ENCODE peak calls at places on chromosomes 1 and 21, in seven cellular contexts. One of them, this sample, is unnamed.

GRCh38 chr1:48776400-48777218 is at the start of gene BEND5:
- DNase-seq in fibroblast of villous mesenchyme: no peak
- DNase-seq in thoracic aorta: no peak
- DNase-seq in AG04450: peak; percentile 6
- DNase-seq in GM12865: no peak
- DNase-seq in effector memory CD4-positive, alpha-beta T cell: no peak
- DNase-seq in lower lobe of right lung: peak; percentile 61
- DNase-seq in this sample: peak; percentile 33

GRCh38 chr1:207919523-207920210 is 8.7 kb upstream of the CD34 start:
- DNase-seq in fibroblast of villous mesenchyme: no peak
- DNase-seq in thoracic aorta: no peak
- DNase-seq in AG04450: no peak
- DNase-seq in GM12865: no peak
- DNase-seq in effector memory CD4-positive, alpha-beta T cell: no peak
- DNase-seq in lower lobe of right lung: no peak
- DNase-seq in this sample: no peak

GRCh38 chr1:12143631-12144155 is 23.1 kb upstream of the TNFRSF1B start:
- DNase-seq in fibroblast of villous mesenchyme: peak; percentile 100
- DNase-seq in thoracic aorta: peak; percentile 27
- DNase-seq in AG04450: peak; percentile 94
- DNase-seq in GM12865: peak; percentile 63
- DNase-seq in effector memory CD4-positive, alpha-beta T cell: no peak
- DNase-seq in lower lobe of right lung: peak; percentile 87
- DNase-seq in this sample: peak; percentile 80

GRCh38 chr1:1196431-1197187 is 9.8 kb downstream of the TNFRSF18 start:
- DNase-seq in fibroblast of villous mesenchyme: no peak
- DNase-seq in thoracic aorta: no peak
- DNase-seq in AG04450: no peak
- DNase-seq in GM12865: no peak
- DNase-seq in effector memory CD4-positive, alpha-beta T cell: no peak
- DNase-seq in lower lobe of right lung: peak; percentile 34
- DNase-seq in this sample: no peak

GRCh38 chr21:42611852-42612251 is 41.6 kb upstream of the PDE9A start:
- DNase-seq in fibroblast of villous mesenchyme: no peak
- DNase-seq in thoracic aorta: no peak
- DNase-seq in AG04450: no peak
- DNase-seq in GM12865: no peak
- DNase-seq in effector memory CD4-positive, alpha-beta T cell: no peak
- DNase-seq in lower lobe of right lung: no peak
- DNase-seq in this sample: no peak

GRCh38 chr1:90340604-90341003 is 345.7 kb downstream of the ZNF326 start:
- DNase-seq in fibroblast of villous mesenchyme: no peak
- DNase-seq in thoracic aorta: no peak
- DNase-seq in AG04450: no peak
- DNase-seq in GM12865: no peak
- DNase-seq in effector memory CD4-positive, alpha-beta T cell: no peak
- DNase-seq in lower lobe of right lung: no peak
- DNase-seq in this sample: no peak

GRCh38 chr21:42567181-42567560 is 53.5 kb downstream of the SLC37A1 start:
- DNase-seq in fibroblast of villous mesenchyme: no peak
- DNase-seq in thoracic aorta: no peak
- DNase-seq in AG04450: no peak
- DNase-seq in GM12865: no peak
- DNase-seq in effector memory CD4-positive, alpha-beta T cell: no peak
- DNase-seq in lower lobe of right lung: no peak
- DNase-seq in this sample: no peak

GRCh38 chr1:8858888-8859706 is 19.4 kb downstream of the ENO1 start:
- DNase-seq in fibroblast of villous mesenchyme: peak; percentile 76
- DNase-seq in thoracic aorta: no peak
- DNase-seq in AG04450: no peak
- DNase-seq in GM12865: peak; percentile 72
- DNase-seq in effector memory CD4-positive, alpha-beta T cell: no peak
- DNase-seq in lower lobe of right lung: no peak
- DNase-seq in this sample: peak; percentile 55

GRCh38 chr1:209384710-209385550 is 198.6 kb upstream of the CAMK1G start:
- DNase-seq in fibroblast of villous mesenchyme: no peak
- DNase-seq in thoracic aorta: no peak
- DNase-seq in AG04450: no peak
- DNase-seq in GM12865: no peak
- DNase-seq in effector memory CD4-positive, alpha-beta T cell: no peak
- DNase-seq in lower lobe of right lung: no peak
- DNase-seq in this sample: no peak

GRCh38 chr1:228282329-228283042 is 74.6 kb downstream of the OBSCN start:
- DNase-seq in fibroblast of villous mesenchyme: no peak
- DNase-seq in thoracic aorta: no peak
- DNase-seq in AG04450: no peak
- DNase-seq in GM12865: no peak
- DNase-seq in effector memory CD4-positive, alpha-beta T cell: no peak
- DNase-seq in lower lobe of right lung: peak; percentile 36
- DNase-seq in this sample: no peak

GRCh38 chr1:30803562-30803961 is 46.0 kb upstream of the LAPTM5 start:
- DNase-seq in fibroblast of villous mesenchyme: no peak
- DNase-seq in thoracic aorta: no peak
- DNase-seq in AG04450: no peak
- DNase-seq in GM12865: no peak
- DNase-seq in effector memory CD4-positive, alpha-beta T cell: no peak
- DNase-seq in lower lobe of right lung: no peak
- DNase-seq in this sample: no peak

GRCh38 chr1:9270290-9270900 is 22.3 kb upstream of the SPSB1 start:
- DNase-seq in fibroblast of villous mesenchyme: no peak
- DNase-seq in thoracic aorta: no peak
- DNase-seq in AG04450: no peak
- DNase-seq in GM12865: no peak
- DNase-seq in effector memory CD4-positive, alpha-beta T cell: no peak
- DNase-seq in lower lobe of right lung: no peak
- DNase-seq in this sample: no peak

GRCh38 chr1:41662061-41662655 is 177.7 kb upstream of the EDN2 start:
- DNase-seq in fibroblast of villous mesenchyme: peak; percentile 87
- DNase-seq in thoracic aorta: peak; percentile 39
- DNase-seq in AG04450: peak; percentile 51
- DNase-seq in GM12865: peak; percentile 78
- DNase-seq in effector memory CD4-positive, alpha-beta T cell: peak; percentile 69
- DNase-seq in lower lobe of right lung: peak; percentile 76
- DNase-seq in this sample: no peak

GRCh38 chr1:37792943-37793686 is 532 bp upstream of the MANEAL start:
- DNase-seq in fibroblast of villous mesenchyme: no peak
- DNase-seq in thoracic aorta: no peak
- DNase-seq in AG04450: no peak
- DNase-seq in GM12865: no peak
- DNase-seq in effector memory CD4-positive, alpha-beta T cell: no peak
- DNase-seq in lower lobe of right lung: no peak
- DNase-seq in this sample: no peak

GRCh38 chr1:44436401-44437394 is 31.6 kb downstream of the RNF220 start:
- DNase-seq in fibroblast of villous mesenchyme: no peak
- DNase-seq in thoracic aorta: no peak
- DNase-seq in AG04450: no peak
- DNase-seq in GM12865: no peak
- DNase-seq in effector memory CD4-positive, alpha-beta T cell: no peak
- DNase-seq in lower lobe of right lung: no peak
- DNase-seq in this sample: no peak

GRCh38 chr1:209455133-209455532 is 128.4 kb upstream of the CAMK1G start:
- DNase-seq in fibroblast of villous mesenchyme: no peak
- DNase-seq in thoracic aorta: no peak
- DNase-seq in AG04450: no peak
- DNase-seq in GM12865: no peak
- DNase-seq in effector memory CD4-positive, alpha-beta T cell: no peak
- DNase-seq in lower lobe of right lung: no peak
- DNase-seq in this sample: no peak

GRCh38 chr1:209787551-209787950 is 3.2 kb upstream of the C1orf74 start:
- DNase-seq in fibroblast of villous mesenchyme: no peak
- DNase-seq in thoracic aorta: no peak
- DNase-seq in AG04450: no peak
- DNase-seq in GM12865: no peak
- DNase-seq in effector memory CD4-positive, alpha-beta T cell: no peak
- DNase-seq in lower lobe of right lung: no peak
- DNase-seq in this sample: no peak

GRCh38 chr1:181409981-181410380 is 73.3 kb upstream of the CACNA1E start:
- DNase-seq in fibroblast of villous mesenchyme: no peak
- DNase-seq in thoracic aorta: no peak
- DNase-seq in AG04450: no peak
- DNase-seq in GM12865: no peak
- DNase-seq in effector memory CD4-positive, alpha-beta T cell: no peak
- DNase-seq in lower lobe of right lung: no peak
- DNase-seq in this sample: no peak

GRCh38 chr1:1527092-1527816 is 13.2 kb downstream of the TMEM240 start:
- DNase-seq in fibroblast of villous mesenchyme: no peak
- DNase-seq in thoracic aorta: no peak
- DNase-seq in AG04450: no peak
- DNase-seq in GM12865: no peak
- DNase-seq in effector memory CD4-positive, alpha-beta T cell: no peak
- DNase-seq in lower lobe of right lung: no peak
- DNase-seq in this sample: no peak

GRCh38 chr1:199734186-199734585 is 293.3 kb upstream of the NR5A2 start:
- DNase-seq in fibroblast of villous mesenchyme: no peak
- DNase-seq in thoracic aorta: no peak
- DNase-seq in AG04450: no peak
- DNase-seq in GM12865: no peak
- DNase-seq in effector memory CD4-positive, alpha-beta T cell: no peak
- DNase-seq in lower lobe of right lung: no peak
- DNase-seq in this sample: no peak

GRCh38 chr1:32335951-32336867 is at the start of gene MARCKSL1:
- DNase-seq in fibroblast of villous mesenchyme: peak; percentile 70
- DNase-seq in thoracic aorta: peak; percentile 36
- DNase-seq in AG04450: no peak
- DNase-seq in GM12865: peak; percentile 89
- DNase-seq in effector memory CD4-positive, alpha-beta T cell: peak; percentile 78
- DNase-seq in lower lobe of right lung: peak; percentile 89
- DNase-seq in this sample: no peak

GRCh38 chr1:32334274-32334861 is 1.7 kb downstream of the MARCKSL1 start:
- DNase-seq in fibroblast of villous mesenchyme: no peak
- DNase-seq in thoracic aorta: no peak
- DNase-seq in AG04450: no peak
- DNase-seq in GM12865: no peak
- DNase-seq in effector memory CD4-positive, alpha-beta T cell: no peak
- DNase-seq in lower lobe of right lung: no peak
- DNase-seq in this sample: no peak

GRCh38 chr1:32333251-32333963 is 2.6 kb downstream of the MARCKSL1 start:
- DNase-seq in fibroblast of villous mesenchyme: no peak
- DNase-seq in thoracic aorta: no peak
- DNase-seq in AG04450: no peak
- DNase-seq in GM12865: peak; percentile 47
- DNase-seq in effector memory CD4-positive, alpha-beta T cell: no peak
- DNase-seq in lower lobe of right lung: no peak
- DNase-seq in this sample: no peak

GRCh38 chr1:32335619-32335950 is 448 bp downstream of the MARCKSL1 start:
- DNase-seq in fibroblast of villous mesenchyme: no peak
- DNase-seq in thoracic aorta: no peak
- DNase-seq in AG04450: no peak
- DNase-seq in GM12865: no peak
- DNase-seq in effector memory CD4-positive, alpha-beta T cell: no peak
- DNase-seq in lower lobe of right lung: no peak
- DNase-seq in this sample: no peak

GRCh38 chr1:32334864-32335618 is 992 bp downstream of the MARCKSL1 start:
- DNase-seq in fibroblast of villous mesenchyme: peak; percentile 45
- DNase-seq in thoracic aorta: no peak
- DNase-seq in AG04450: no peak
- DNase-seq in GM12865: peak; percentile 72
- DNase-seq in effector memory CD4-positive, alpha-beta T cell: peak; percentile 58
- DNase-seq in lower lobe of right lung: peak; percentile 71
- DNase-seq in this sample: no peak
- H3K4me3 ChIP-seq in fibroblast of villous mesenchyme: peak overlapping the region; percentile 72
- H3K4me3 ChIP-seq in thoracic aorta: peak overlapping the region; percentile 73
- H3K4me3 ChIP-seq in AG04450: peak overlapping the region; percentile 85
- H3K4me3 ChIP-seq in GM12865: peak overlapping the region; percentile 68
- H3K4me3 ChIP-seq in effector memory CD4-positive, alpha-beta T cell: peak overlapping the region; percentile 62
- H3K4me3 ChIP-seq in lower lobe of right lung: peak overlapping the region; percentile 63
- H3K4me3 ChIP-seq in this sample: peak overlapping the region; percentile 74

DNA sequence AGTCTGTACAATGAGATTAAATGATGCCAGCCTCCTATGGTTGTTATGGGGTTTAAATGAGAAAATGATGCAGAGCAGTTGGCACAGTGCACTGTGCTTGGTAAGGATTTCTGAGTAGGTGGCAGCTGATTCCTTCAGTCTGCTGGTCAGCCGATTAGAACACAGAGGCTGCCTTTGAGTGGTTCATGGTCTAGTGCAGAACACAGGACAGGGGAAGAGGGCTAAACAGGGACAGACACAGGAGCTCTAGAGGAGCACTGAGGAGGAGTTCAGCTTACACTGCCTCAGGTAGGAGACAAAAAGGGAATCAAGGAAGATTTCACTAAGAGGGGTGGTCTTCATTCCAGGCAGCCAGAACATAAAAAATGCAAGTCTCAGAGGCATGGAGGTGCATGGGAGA is 1.4 kb downstream of the TIE1 start:
- DNase-seq in fibroblast of villous mesenchyme: no peak
- DNase-seq in thoracic aorta: no peak
- DNase-seq in AG04450: no peak
- DNase-seq in GM12865: no peak
- DNase-seq in effector memory CD4-positive, alpha-beta T cell: no peak
- DNase-seq in lower lobe of right lung: no peak
- DNase-seq in this sample: no peak
- H3K4me3 ChIP-seq in fibroblast of villous mesenchyme: no peak overlapping the region
- H3K4me3 ChIP-seq in thoracic aorta: no peak overlapping the region
- H3K4me3 ChIP-seq in AG04450: no peak overlapping the region
- H3K4me3 ChIP-seq in GM12865: no peak overlapping the region
- H3K4me3 ChIP-seq in effector memory CD4-positive, alpha-beta T cell: no peak overlapping the region
- H3K4me3 ChIP-seq in lower lobe of right lung: peak overlapping the region; percentile 53
- H3K4me3 ChIP-seq in this sample: no peak overlapping the region

GRCh38 chr1:23366598-23366997 is 3.0 kb downstream of the ZNF436 start:
- DNase-seq in fibroblast of villous mesenchyme: no peak
- DNase-seq in thoracic aorta: no peak
- DNase-seq in AG04450: no peak
- DNase-seq in GM12865: no peak
- DNase-seq in effector memory CD4-positive, alpha-beta T cell: no peak
- DNase-seq in lower lobe of right lung: no peak
- DNase-seq in this sample: no peak
- H3K4me3 ChIP-seq in fibroblast of villous mesenchyme: no peak overlapping the region
- H3K4me3 ChIP-seq in thoracic aorta: no peak overlapping the region
- H3K4me3 ChIP-seq in AG04450: no peak overlapping the region
- H3K4me3 ChIP-seq in GM12865: no peak overlapping the region
- H3K4me3 ChIP-seq in effector memory CD4-positive, alpha-beta T cell: no peak overlapping the region
- H3K4me3 ChIP-seq in lower lobe of right lung: no peak overlapping the region
- H3K4me3 ChIP-seq in this sample: peak overlapping the region; percentile 87

DNA sequence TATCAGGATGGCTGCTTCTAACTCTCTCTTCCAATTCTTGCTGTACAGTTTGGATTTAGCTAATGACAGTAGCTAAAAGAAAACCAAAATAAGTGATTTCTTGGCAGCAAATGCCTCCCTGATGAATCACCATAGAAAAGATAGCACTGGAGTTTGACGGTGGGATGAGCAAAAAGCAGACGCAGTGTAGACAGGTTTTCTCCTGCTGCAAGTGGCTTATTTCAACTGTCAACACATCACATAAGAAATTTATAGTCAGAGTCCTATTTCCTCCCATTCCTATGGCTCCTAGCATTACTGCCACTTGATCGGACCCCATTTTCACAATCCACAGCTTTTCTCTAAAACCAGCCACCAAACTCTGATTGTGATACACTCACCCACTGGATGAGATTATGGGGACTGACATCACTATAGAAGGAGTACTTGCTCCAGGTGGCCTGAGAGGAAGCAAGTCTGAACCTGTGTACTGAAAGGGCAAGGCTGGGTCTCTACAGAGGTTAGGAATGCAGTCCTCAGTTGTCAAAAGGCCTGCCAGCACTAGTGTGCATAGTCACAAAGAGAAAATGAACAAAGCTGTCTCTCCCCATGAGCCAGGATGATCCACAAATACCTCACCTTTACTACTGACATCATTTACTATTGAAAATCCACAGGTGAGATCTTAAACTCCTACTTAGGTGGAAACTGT is 359.8 kb downstream of the LTN1 start:
- DNase-seq in fibroblast of villous mesenchyme: peak; percentile 70
- DNase-seq in thoracic aorta: no peak
- DNase-seq in AG04450: no peak
- DNase-seq in GM12865: no peak
- DNase-seq in effector memory CD4-positive, alpha-beta T cell: no peak
- DNase-seq in lower lobe of right lung: no peak
- DNase-seq in this sample: no peak
- H3K4me3 ChIP-seq in fibroblast of villous mesenchyme: no peak overlapping the region
- H3K4me3 ChIP-seq in thoracic aorta: peak overlapping the region; percentile 0
- H3K4me3 ChIP-seq in AG04450: no peak overlapping the region
- H3K4me3 ChIP-seq in GM12865: no peak overlapping the region
- H3K4me3 ChIP-seq in effector memory CD4-positive, alpha-beta T cell: no peak overlapping the region
- H3K4me3 ChIP-seq in lower lobe of right lung: no peak overlapping the region
- H3K4me3 ChIP-seq in this sample: no peak overlapping the region

This sample was measured in astrocyte of the cerebellum.